ENCODE peak calls at places on chromosomes 4 and X, in seven cellular contexts. X is colonic mucosa, T is neuronal stem cell, D is mesenchymal stem cell, Y is fibroblast of lung, V is GM23248, J is kidney. B is an unnamed sample.

GRCh38 chrX:28920554-28920953 is 333.3 kb downstream of the IL1RAPL1 start:
- DNase-seq in X (no peak), T (no peak), D (peak; percentile 54), Y (peak; percentile 27), V (no peak), J (no peak), B (peak; percentile 10)

GRCh38 chr4:8090312-8090711 is 68.3 kb downstream of the ABLIM2 start:
- DNase-seq in X (peak; percentile 90), T (no peak), D (no peak), Y (no peak), V (peak; percentile 57), J (peak; percentile 34), B (peak; percentile 54)

GRCh38 chrX:1486749-1487361 is 34.1 kb upstream of the ASMTL start:
- DNase-seq in X (no peak), T (no peak), D (no peak), Y (no peak), V (no peak), J (peak; percentile 76), B (no peak)

GRCh38 chrX:154541896-154542722 is 4.5 kb downstream of the G6PD start:
- DNase-seq in X (peak; percentile 57), T (no peak), D (peak; percentile 91), Y (peak; percentile 94), V (peak; percentile 79), J (peak; percentile 90), B (peak; percentile 80)

GRCh38 chrX:100447563-100448397 is 37.7 kb upstream of the PCDH19 start:
- DNase-seq in X (peak; percentile 25), T (peak; percentile 18), D (peak; percentile 28), Y (peak; percentile 11), V (peak; percentile 36), J (no peak), B (no peak)

GRCh38 chrX:148049441-148049840 is 68.3 kb downstream of the FMR1NB start:
- DNase-seq in X (no peak), T (peak; percentile 32), D (peak; percentile 33), Y (peak; percentile 45), V (peak; percentile 40), J (no peak), B (peak; percentile 18)

GRCh38 chr4:34766935-34767859 is 1477.1 kb downstream of the ARAP2 start:
- DNase-seq in X (no peak), T (no peak), D (no peak), Y (no peak), V (no peak), J (no peak), B (no peak)

GRCh38 chr4:56247646-56248045 is 139.6 kb downstream of the AASDH start:
- DNase-seq in X (no peak), T (no peak), D (no peak), Y (no peak), V (no peak), J (no peak), B (no peak)

GRCh38 chr4:152500798-152501434 is 35.0 kb downstream of the FBXW7 start:
- DNase-seq in X (peak; percentile 81), T (peak; percentile 70), D (peak; percentile 87), Y (peak; percentile 96), V (peak; percentile 82), J (no peak), B (peak; percentile 77)

GRCh38 chrX:135086197-135086854 is 34.0 kb downstream of the ETDB start:
- DNase-seq in X (peak; percentile 37), T (peak; percentile 29), D (peak; percentile 57), Y (peak; percentile 70), V (peak; percentile 78), J (no peak), B (peak; percentile 34)

GRCh38 chr4:77372375-77372774 is 215.4 kb downstream of the CCNG2 start:
- DNase-seq in X (no peak), T (no peak), D (no peak), Y (no peak), V (no peak), J (no peak), B (no peak)

GRCh38 chr4:167955006-167955405 is 137.3 kb upstream of the ANXA10 start:
- DNase-seq in X (no peak), T (no peak), D (no peak), Y (peak; percentile 55), V (no peak), J (no peak), B (no peak)

GRCh38 chr4:109701566-109702399 is 1.5 kb downstream of the CASP6 start:
- DNase-seq in X (peak; percentile 68), T (no peak), D (peak; percentile 1), Y (peak; percentile 7), V (no peak), J (no peak), B (no peak)

GRCh38 chr4:142150483-142150882 is 514.1 kb downstream of the IL15 start:
- DNase-seq in X (no peak), T (no peak), D (no peak), Y (no peak), V (no peak), J (no peak), B (no peak)

GRCh38 chr4:48017108-48017527 is 546 bp downstream of the NIPAL1 start:
- DNase-seq in X (peak; percentile 63), T (peak; percentile 21), D (peak; percentile 82), Y (peak; percentile 17), V (peak; percentile 89), J (peak; percentile 85), B (peak; percentile 72)

GRCh38 chrX:71652405-71652804 is 14.9 kb upstream of the LOC101059915 start:
- DNase-seq in X (peak; percentile 65), T (peak; percentile 14), D (peak; percentile 46), Y (peak; percentile 57), V (peak; percentile 67), J (no peak), B (peak; percentile 27)

GRCh38 chr4:157141976-157142375 is 66.0 kb downstream of the GLRB start:
- DNase-seq in X (no peak), T (no peak), D (no peak), Y (no peak), V (no peak), J (no peak), B (no peak)

GRCh38 chr4:140095694-140096482 is 58.1 kb downstream of the MAML3 start:
- DNase-seq in X (no peak), T (no peak), D (peak; percentile 99), Y (peak; percentile 97), V (peak; percentile 92), J (no peak), B (peak; percentile 100)
- H3K9ac ChIP-seq in X (no peak overlapping the region), T (no peak overlapping the region), D (no peak overlapping the region), Y (no peak overlapping the region), V (peak overlapping the region; percentile 44), J (no peak overlapping the region), B (peak overlapping the region; percentile 65)

GRCh38 chrX:45851434-45851991 is 650.8 kb upstream of the DIPK2B start:
- DNase-seq in X (peak; percentile 48), T (no peak), D (peak; percentile 22), Y (no peak), V (peak; percentile 48), J (no peak), B (no peak)
- H3K9ac ChIP-seq in X (peak overlapping the region; percentile 3), T (peak overlapping the region; percentile 80), D (peak overlapping the region; percentile 91), Y (peak overlapping the region; percentile 23), V (peak overlapping the region; percentile 66), J (no peak overlapping the region), B (peak overlapping the region; percentile 91)

DNA sequence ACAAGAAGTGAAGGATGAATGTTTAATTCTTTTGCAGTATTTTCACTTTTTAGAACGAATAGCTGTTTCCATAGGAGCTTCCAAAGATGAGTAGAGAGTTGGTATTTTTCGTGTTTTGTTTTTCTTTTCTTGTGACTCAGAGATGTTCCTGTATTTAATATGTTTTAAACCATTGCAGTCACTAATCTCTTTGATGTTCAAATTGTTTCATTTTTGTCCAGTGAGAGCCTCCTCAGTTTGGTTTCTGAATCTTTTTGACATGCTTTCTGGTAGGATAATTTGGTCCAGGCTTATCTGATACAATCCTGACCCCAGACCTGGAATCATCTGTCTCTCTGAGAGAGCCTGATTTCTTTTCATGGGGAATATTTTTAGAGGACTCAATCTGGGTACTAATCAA is 41.6 kb downstream of the BEX3 start:
- DNase-seq in X (no peak), T (no peak), D (no peak), Y (no peak), V (peak; percentile 45), J (no peak), B (no peak)
- H3K9ac ChIP-seq in X (no peak overlapping the region), T (no peak overlapping the region), D (peak overlapping the region; percentile 53), Y (no peak overlapping the region), V (no peak overlapping the region), J (no peak overlapping the region), B (no peak overlapping the region)

GRCh38 chr4:139734201-139734874 is 68.7 kb downstream of the MGST2 start:
- DNase-seq in X (no peak), T (no peak), D (peak; percentile 94), Y (peak; percentile 91), V (peak; percentile 78), J (no peak), B (peak; percentile 46)
- H3K9ac ChIP-seq in X (no peak overlapping the region), T (peak overlapping the region; percentile 64), D (peak overlapping the region; percentile 99), Y (peak overlapping the region; percentile 69), V (peak overlapping the region; percentile 84), J (peak overlapping the region; percentile 12), B (peak overlapping the region; percentile 76)

DNA sequence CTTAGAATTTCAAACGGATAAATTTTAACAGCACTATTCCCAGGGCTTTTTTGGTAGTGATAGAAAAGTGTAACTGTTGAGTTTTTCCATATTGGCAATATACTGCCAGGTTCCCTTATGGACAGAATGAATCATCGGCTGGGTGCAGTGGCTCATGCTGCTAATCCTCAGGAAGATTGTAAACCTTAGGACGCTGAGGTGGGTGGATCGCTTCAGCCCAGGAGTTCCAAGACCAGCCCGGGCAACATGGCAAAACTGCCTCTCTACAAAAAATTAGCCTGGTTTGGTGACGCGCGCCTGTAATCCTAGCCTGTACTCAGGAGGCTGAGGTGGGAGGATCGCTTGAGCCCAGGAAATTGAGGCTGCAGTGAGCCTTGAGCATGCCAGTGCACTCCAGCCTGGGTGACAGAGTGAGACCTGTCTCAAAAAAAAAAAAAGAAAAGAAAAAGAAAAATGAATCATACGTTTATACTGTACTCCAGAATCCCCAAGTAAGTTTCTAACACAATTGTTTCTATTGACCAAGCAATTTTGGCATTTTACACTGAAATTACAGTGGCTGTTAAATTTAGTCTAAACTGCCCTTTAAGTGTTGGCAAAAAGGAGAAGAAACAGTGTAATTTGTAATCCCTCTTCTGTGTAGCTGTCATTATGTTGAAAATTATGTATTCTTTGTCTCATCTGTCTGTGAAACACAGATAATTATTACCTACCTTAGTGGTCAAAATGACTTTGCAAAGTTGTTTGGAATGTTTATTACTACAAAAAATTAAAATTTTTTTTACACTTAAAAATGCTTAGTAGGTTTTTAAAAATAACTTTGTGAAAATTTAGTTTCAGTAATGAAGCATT is 1.8 kb downstream of the SLC30A9 start:
- DNase-seq in X (no peak), T (no peak), D (peak; percentile 61), Y (no peak), V (peak; percentile 56), J (no peak), B (peak; percentile 12)
- H3K9ac ChIP-seq in X (no peak overlapping the region), T (no peak overlapping the region), D (peak overlapping the region; percentile 98), Y (no peak overlapping the region), V (peak overlapping the region; percentile 93), J (no peak overlapping the region), B (no peak overlapping the region)

GRCh38 chr4:73603854-73604584 is 16.2 kb downstream of the RASSF6 start:
- DNase-seq in X (no peak), T (no peak), D (peak; percentile 69), Y (no peak), V (no peak), J (no peak), B (no peak)
- H3K9ac ChIP-seq in X (no peak overlapping the region), T (no peak overlapping the region), D (peak overlapping the region; percentile 7), Y (no peak overlapping the region), V (no peak overlapping the region), J (no peak overlapping the region), B (no peak overlapping the region)